ENCODE peak calls at places on chromosomes 6 and 20, in nine cellular contexts. T, E, U, Z, V, C, M, W and J are unnamed samples.

GRCh38 chr20:41560971-41561370 is 57.2 kb downstream of the CHD6 start:
- DNase-seq in T (no peak), E (no peak), U (no peak), Z (no peak), V (no peak), C (no peak), M (no peak), W (no peak), J (no peak)

GRCh38 chr6:2514965-2515543 is 235.7 kb downstream of the MYLK4 start:
- DNase-seq in T (no peak), E (no peak), U (no peak), Z (no peak), V (no peak), C (no peak), M (no peak), W (no peak), J (no peak)

GRCh38 chr6:156943816-156944215 is 166.6 kb downstream of the ARID1B start:
- DNase-seq in T (no peak), E (no peak), U (no peak), Z (no peak), V (no peak), C (no peak), M (no peak), W (no peak), J (no peak)

GRCh38 chr6:45491874-45492273 is 114.1 kb upstream of the SUPT3H start:
- DNase-seq in T (no peak), E (no peak), U (no peak), Z (no peak), V (no peak), C (peak; percentile 23), M (no peak), W (no peak), J (no peak)

GRCh38 chr6:5302220-5302946 is 41.1 kb downstream of the FARS2 start:
- DNase-seq in T (no peak), E (no peak), U (peak; percentile 8), Z (no peak), V (no peak), C (peak; percentile 82), M (no peak), W (no peak), J (no peak)

GRCh38 chr6:18028332-18028731 is 40.9 kb upstream of the KIF13A start:
- DNase-seq in T (no peak), E (no peak), U (no peak), Z (no peak), V (no peak), C (no peak), M (no peak), W (no peak), J (no peak)

GRCh38 chr20:11083841-11084240 is 410.0 kb upstream of the JAG1 start:
- DNase-seq in T (no peak), E (no peak), U (peak; percentile 15), Z (no peak), V (no peak), C (no peak), M (no peak), W (no peak), J (no peak)

GRCh38 chr6:123215211-123215610 is 219.2 kb downstream of the CLVS2 start:
- DNase-seq in T (no peak), E (no peak), U (no peak), Z (no peak), V (no peak), C (no peak), M (no peak), W (no peak), J (no peak)

GRCh38 chr20:475463-476357 is 13.4 kb upstream of the TBC1D20 start:
- DNase-seq in T (no peak), E (no peak), U (no peak), Z (no peak), V (no peak), C (no peak), M (no peak), W (no peak), J (no peak)

GRCh38 chr20:3671986-3672863 is 9.0 kb upstream of the GFRA4 start:
- DNase-seq in T (no peak), E (no peak), U (no peak), Z (no peak), V (no peak), C (no peak), M (no peak), W (no peak), J (no peak)

GRCh38 chr6:72272958-72273357 is 348.9 kb upstream of the KCNQ5 start:
- DNase-seq in T (no peak), E (no peak), U (peak; percentile 73), Z (no peak), V (no peak), C (no peak), M (no peak), W (no peak), J (no peak)

GRCh38 chr20:61052195-61052594 is 199.9 kb upstream of the CDH4 start:
- DNase-seq in T (peak; percentile 5), E (no peak), U (no peak), Z (no peak), V (no peak), C (no peak), M (no peak), W (no peak), J (no peak)

DNA sequence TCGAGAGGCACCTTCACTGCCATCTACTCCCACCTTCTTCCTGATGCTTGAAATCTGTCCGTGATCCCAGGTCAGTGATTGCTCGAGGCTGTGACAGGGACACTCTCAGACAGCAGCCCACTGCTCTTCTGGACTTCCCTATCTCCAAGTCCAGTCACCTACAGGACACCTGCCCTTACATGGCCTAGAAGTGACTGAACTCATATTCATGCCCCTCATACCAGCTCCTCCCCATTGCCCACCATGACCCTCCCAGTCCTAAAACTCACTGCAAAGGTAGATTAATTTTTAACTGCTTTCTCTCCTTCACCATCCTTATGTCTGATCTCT is 7.5 kb upstream of the ARMC12 start:
- DNase-seq in T (peak; percentile 69), E (no peak), U (no peak), Z (no peak), V (no peak), C (no peak), M (no peak), W (no peak), J (no peak)
- TF ChIP-seq CTCF in T (no peak), E (no peak), U (no peak), Z (no peak), V (no peak), C (no peak), M (no peak), W (no peak), J (no peak)

DNA sequence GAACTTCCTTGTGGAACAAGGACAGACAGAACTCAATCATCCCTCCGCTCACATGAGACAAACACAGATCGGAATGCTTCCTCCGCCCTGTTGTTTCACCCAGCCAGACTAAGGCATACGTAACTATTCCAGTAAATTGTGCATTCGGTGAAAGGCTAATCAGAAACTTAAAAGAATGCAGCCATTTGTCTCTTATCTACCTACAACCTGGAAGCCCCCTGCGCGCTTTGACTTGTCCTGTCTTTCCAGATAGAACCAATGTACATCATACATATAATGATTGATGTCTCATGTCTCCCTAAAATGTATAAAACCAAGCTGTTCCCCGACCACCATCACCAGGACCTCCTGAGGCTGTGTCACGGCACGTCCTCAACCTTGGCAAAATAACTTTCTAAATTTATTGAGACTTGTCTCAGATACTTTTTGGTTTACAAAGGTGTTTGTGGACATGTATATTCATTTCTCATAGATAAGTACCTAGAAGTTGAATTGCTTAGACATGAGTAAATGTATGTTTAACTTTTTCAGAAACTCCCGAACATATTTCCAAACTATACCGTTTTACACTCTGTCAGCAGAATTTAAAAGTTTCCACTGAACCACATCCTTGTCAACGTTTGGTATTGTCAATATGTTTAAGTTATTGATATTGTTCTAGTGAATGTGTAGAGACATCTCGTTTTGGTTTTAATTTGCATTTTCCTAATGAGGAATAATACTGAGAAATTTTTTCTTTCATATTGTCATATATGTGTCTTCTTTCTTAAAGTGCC is 197.6 kb upstream of the THBS2 start:
- DNase-seq in T (no peak), E (no peak), U (no peak), Z (no peak), V (no peak), C (no peak), M (no peak), W (no peak), J (no peak)
- H3K27ac ChIP-seq in T (peak overlapping the region; percentile 77), E (no peak overlapping the region), U (peak overlapping the region; percentile 90), Z (peak overlapping the region; percentile 92), V (no peak overlapping the region), C (no peak overlapping the region), M (peak overlapping the region; percentile 80), W (peak overlapping the region; percentile 86), J (peak overlapping the region; percentile 88)

GRCh38 chr6:89311530-89311852 is 3.6 kb downstream of the GABRR2 start:
- DNase-seq in T (no peak), E (no peak), U (no peak), Z (no peak), V (no peak), C (no peak), M (no peak), W (no peak), J (no peak)
- TF ChIP-seq CTCF in T (no peak), E (no peak), U (no peak), Z (no peak), V (no peak), C (no peak), M (no peak), W (no peak), J (no peak)

GRCh38 chr20:36732456-36732855 is 13.4 kb downstream of the NDRG3 start:
- DNase-seq in T (no peak), E (no peak), U (no peak), Z (no peak), V (no peak), C (no peak), M (no peak), W (no peak), J (no peak)

GRCh38 chr20:36741072-36741471 is 4.8 kb downstream of the NDRG3 start:
- DNase-seq in T (no peak), E (no peak), U (no peak), Z (no peak), V (no peak), C (peak; percentile 87), M (no peak), W (no peak), J (no peak)

GRCh38 chr20:36737183-36737499 is 8.7 kb downstream of the NDRG3 start:
- DNase-seq in T (no peak), E (no peak), U (no peak), Z (no peak), V (no peak), C (no peak), M (no peak), W (no peak), J (no peak)

GRCh38 chr20:36742558-36742957 is 3.3 kb downstream of the NDRG3 start:
- DNase-seq in T (no peak), E (no peak), U (no peak), Z (no peak), V (no peak), C (no peak), M (no peak), W (no peak), J (no peak)

DNA sequence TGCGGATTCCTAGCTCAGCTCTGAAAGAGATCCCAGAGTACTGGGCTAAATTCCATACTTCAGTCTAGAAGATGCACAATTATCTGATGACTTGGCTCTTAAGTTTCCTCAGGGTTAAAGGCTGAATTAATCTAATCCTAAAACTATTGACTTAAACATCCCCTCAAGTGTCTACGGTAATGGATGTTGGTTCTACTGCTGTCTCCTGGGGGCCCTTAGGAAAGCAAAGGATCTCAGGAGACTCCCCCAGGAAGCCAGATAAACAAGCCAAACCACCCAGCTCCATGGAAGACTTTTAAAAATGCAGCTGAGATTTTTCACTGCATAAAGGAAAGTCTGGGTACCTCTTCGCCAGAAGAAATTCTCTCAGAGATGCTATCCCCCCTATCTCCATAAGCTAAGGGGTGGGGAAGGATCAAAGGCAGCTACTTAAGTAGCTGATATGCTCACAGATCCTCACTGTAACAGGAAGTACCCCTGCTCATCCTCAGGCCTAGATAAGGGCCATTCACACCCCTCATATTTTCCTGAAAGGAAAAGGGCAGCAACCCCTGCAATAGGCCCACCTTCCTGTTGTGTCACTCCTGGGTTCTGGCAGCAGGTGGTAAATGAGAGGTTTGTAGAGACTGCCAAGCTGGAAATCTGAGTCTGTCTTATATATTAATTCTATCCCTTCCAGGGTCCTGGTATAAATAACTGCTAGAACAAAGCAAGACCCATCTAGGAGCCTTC is 9.3 kb downstream of the NDRG3 start:
- DNase-seq in T (no peak), E (no peak), U (no peak), Z (no peak), V (no peak), C (no peak), M (no peak), W (no peak), J (no peak)
- H3K27ac ChIP-seq in T (no peak overlapping the region), E (no peak overlapping the region), U (no peak overlapping the region), Z (no peak overlapping the region), V (no peak overlapping the region), C (peak overlapping the region; percentile 52), M (no peak overlapping the region), W (no peak overlapping the region), J (no peak overlapping the region)